ENCODE peak calls at places on chromosomes 5 and 9, in ten cellular contexts. C is AG09309, Z is GM23248, G is transverse colon, L is choroid plexus epithelial cell, O is fibroblast of pulmonary artery, U is tibial nerve, T is AG04449, H is AG10803, P is cardiac fibroblast. F is an unnamed sample.

GRCh38 chr9:132412089-132412488 is 2.1 kb downstream of the CFAP77 start:
- DNase-seq in L (peak), T (no peak), C (no peak), Z (peak), G (no peak), O (peak), H (no peak), U (no peak), P (peak), F (no peak)

GRCh38 chr5:36734422-36734821 is 128.0 kb downstream of the SLC1A3 start:
- DNase-seq in L (peak), G (no peak), T (no peak), H (peak), P (peak), Z (peak), C (no peak), U (no peak), O (peak), F (no peak)

GRCh38 chr9:86034863-86035734 is 64.3 kb downstream of the GOLM1 start:
- DNase-seq in U (no peak), H (peak), T (no peak), C (no peak), L (peak), P (peak), O (peak), Z (peak), G (peak), F (no peak)

GRCh38 chr5:75568202-75568601 is 43.1 kb upstream of the ANKDD1B start:
- DNase-seq in Z (no peak), O (no peak), C (no peak), P (no peak), U (no peak), G (no peak), L (peak), H (no peak), T (no peak), F (no peak)

GRCh38 chr9:96344458-96345180 is 38.9 kb downstream of the SLC35D2 start:
- DNase-seq in H (peak), G (peak), P (peak), U (peak), O (peak), Z (peak), T (peak), C (peak), L (peak), F (peak)

GRCh38 chr9:30932226-30932625 is 1452.2 kb upstream of the ACO1 start:
- DNase-seq in G (no peak), T (no peak), L (no peak), H (no peak), Z (peak), C (no peak), P (peak), U (no peak), O (no peak), F (no peak)

GRCh38 chr5:3177338-3177737 is 418.3 kb upstream of the IRX1 start:
- DNase-seq in T (no peak), O (no peak), C (no peak), P (no peak), H (no peak), L (no peak), G (no peak), Z (no peak), U (no peak), F (no peak)

GRCh38 chr5:115440782-115441451 is 103.7 kb downstream of the FEM1C start:
- DNase-seq in C (no peak), L (no peak), Z (no peak), P (no peak), G (no peak), U (no peak), O (no peak), T (no peak), H (no peak), F (no peak)

GRCh38 chr9:113564804-113565237 is 101.3 kb downstream of the RGS3 start:
- DNase-seq in H (peak), C (no peak), G (peak), Z (peak), O (peak), U (no peak), T (no peak), P (peak), L (peak), F (peak)

GRCh38 chr9:72356019-72356653 is 8.9 kb downstream of the ZFAND5 start:
- DNase-seq in H (peak), P (peak), U (no peak), Z (peak), T (no peak), O (peak), L (peak), C (no peak), G (no peak), F (no peak)

GRCh38 chr5:151618907-151619306 is 27.8 kb upstream of the FAT2 start:
- DNase-seq in T (no peak), O (no peak), U (no peak), L (no peak), G (no peak), P (no peak), Z (no peak), H (no peak), C (no peak), F (no peak)

GRCh38 chr9:35664531-35665470 is at the start of gene ARHGEF39:
- DNase-seq in Z (peak), L (peak), T (no peak), O (peak), C (no peak), G (peak), U (peak), H (peak), P (peak), F (peak)

GRCh38 chr5:36658016-36658415 is 51.6 kb downstream of the SLC1A3 start:
- DNase-seq in C (no peak), U (no peak), G (no peak), O (peak), T (no peak), H (no peak), L (peak), P (peak), Z (peak), F (no peak)

GRCh38 chr5:54115768-54116403 is 194.5 kb downstream of the ARL15 start:
- DNase-seq in O (no peak), T (no peak), Z (peak), P (peak), H (peak), L (no peak), C (no peak), G (no peak), U (no peak), F (no peak)

GRCh38 chr5:39933061-39933460 is 508.3 kb upstream of the DAB2 start:
- DNase-seq in G (no peak), C (no peak), L (peak), T (no peak), O (no peak), U (no peak), P (no peak), H (no peak), Z (no peak), F (no peak)

GRCh38 chr5:159257007-159257406 is 6.1 kb upstream of the UBLCP1 start:
- DNase-seq in U (no peak), L (no peak), Z (no peak), O (no peak), C (no peak), T (no peak), P (peak), H (no peak), G (no peak), F (no peak)

GRCh38 chr9:20658677-20659473 is 25.2 kb upstream of the FOCAD start:
- DNase-seq in G (no peak), U (no peak), C (no peak), H (no peak), Z (peak), L (peak), P (peak), O (peak), T (no peak), F (no peak)

GRCh38 chr5:168308976-168309598 is 17.6 kb downstream of the WWC1 start:
- DNase-seq in Z (no peak), U (no peak), T (no peak), L (no peak), C (no peak), O (no peak), G (no peak), H (no peak), P (no peak), F (no peak)

GRCh38 chr5:142959683-142960308 is 189.6 kb downstream of the ARHGAP26 start:
- DNase-seq in L (no peak), Z (peak), U (no peak), T (no peak), P (no peak), C (no peak), H (no peak), O (no peak), G (no peak), F (no peak)

GRCh38 chr9:78035369-78035993 is 3.9 kb upstream of the GNAQ start:
- DNase-seq in P (peak), T (peak), O (peak), H (peak), L (peak), U (peak), Z (peak), G (peak), C (peak), F (peak)

GRCh38 chr5:155254399-155254798 is 240.8 kb downstream of the KIF4B start:
- DNase-seq in Z (no peak), O (no peak), C (no peak), L (no peak), T (no peak), P (no peak), G (no peak), H (no peak), U (no peak), F (no peak)

GRCh38 chr9:109986423-109987055 is 206.5 kb downstream of the PALM2AKAP2 start:
- DNase-seq in T (peak), L (peak), U (no peak), C (peak), Z (peak), G (no peak), P (peak), O (peak), H (peak), F (no peak)

GRCh38 chr9:98974994-98975712 is 31.4 kb downstream of the COL15A1 start:
- DNase-seq in Z (peak), U (peak), G (peak), L (peak), C (no peak), H (peak), T (no peak), O (peak), P (peak), F (peak)

GRCh38 chr9:3758816-3759576 is 233.2 kb upstream of the RFX3 start:
- DNase-seq in O (peak), H (peak), G (no peak), U (no peak), Z (no peak), L (peak), T (no peak), C (no peak), P (peak), F (no peak)

GRCh38 chr9:132584616-132585560 is 2.5 kb downstream of the BARHL1 start:
- DNase-seq in P (peak), C (no peak), U (no peak), Z (peak), G (no peak), T (no peak), H (peak), L (no peak), O (peak), F (no peak)

GRCh38 chr5:59037453-59038168 is 454.7 kb downstream of the RAB3C start:
- DNase-seq in T (no peak), C (no peak), G (no peak), L (peak), P (peak), H (no peak), O (no peak), U (no peak), Z (no peak), F (no peak)

GRCh38 chr5:59037041-59037440 is 454.2 kb downstream of the RAB3C start:
- DNase-seq in P (peak), G (no peak), L (peak), O (no peak), H (no peak), U (no peak), Z (no peak), C (no peak), T (no peak), F (no peak)

GRCh38 chr5:59035681-59036080 is 452.8 kb downstream of the RAB3C start:
- DNase-seq in L (no peak), P (peak), O (no peak), Z (no peak), G (no peak), C (no peak), T (no peak), U (no peak), H (peak), F (no peak)

GRCh38 chr5:59034498-59035186 is 451.8 kb downstream of the RAB3C start:
- DNase-seq in P (peak), G (no peak), Z (peak), T (peak), C (peak), O (peak), H (peak), L (peak), U (no peak), F (no peak)

DNA sequence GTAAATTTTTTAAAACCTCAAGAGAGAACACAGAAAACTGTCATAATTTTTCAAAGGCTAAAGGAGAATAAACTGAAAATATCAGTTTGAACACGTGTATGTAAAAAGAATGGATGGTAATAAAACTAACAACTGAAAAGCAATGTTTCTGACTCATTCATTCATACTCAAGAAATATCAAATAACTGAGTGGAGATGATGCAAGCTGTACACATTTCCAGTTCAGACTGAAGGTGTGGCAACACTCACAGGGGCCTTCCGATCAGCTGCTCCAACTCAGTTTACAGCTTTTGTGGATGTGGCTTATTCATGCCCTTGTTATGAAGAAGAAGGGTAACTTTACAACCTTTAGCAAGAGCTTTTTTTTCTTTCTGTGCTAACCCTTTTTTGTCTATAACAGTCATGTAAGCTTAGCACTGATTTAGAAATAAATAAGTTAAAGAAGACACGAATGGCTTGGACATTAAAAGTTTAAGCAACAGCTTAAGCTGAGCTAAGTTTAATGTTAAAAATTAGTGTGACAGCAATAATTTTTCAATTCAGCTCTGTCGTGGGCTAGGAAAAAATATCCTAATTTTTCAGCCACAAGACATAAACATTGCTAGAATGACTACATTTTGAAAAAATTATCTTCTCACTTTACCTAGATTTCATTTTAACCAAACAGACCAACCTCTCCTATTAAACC is 453.5 kb downstream of the RAB3C start:
- DNase-seq in T (peak), Z (peak), G (peak), C (peak), H (peak), U (peak), O (peak), L (peak), P (peak), F (no peak)
- H3K4me3 ChIP-seq in T (peak), Z (peak), G (no peak), C (no peak), H (peak), U (no peak), O (peak), L (peak), P (peak), F (peak)

DNA sequence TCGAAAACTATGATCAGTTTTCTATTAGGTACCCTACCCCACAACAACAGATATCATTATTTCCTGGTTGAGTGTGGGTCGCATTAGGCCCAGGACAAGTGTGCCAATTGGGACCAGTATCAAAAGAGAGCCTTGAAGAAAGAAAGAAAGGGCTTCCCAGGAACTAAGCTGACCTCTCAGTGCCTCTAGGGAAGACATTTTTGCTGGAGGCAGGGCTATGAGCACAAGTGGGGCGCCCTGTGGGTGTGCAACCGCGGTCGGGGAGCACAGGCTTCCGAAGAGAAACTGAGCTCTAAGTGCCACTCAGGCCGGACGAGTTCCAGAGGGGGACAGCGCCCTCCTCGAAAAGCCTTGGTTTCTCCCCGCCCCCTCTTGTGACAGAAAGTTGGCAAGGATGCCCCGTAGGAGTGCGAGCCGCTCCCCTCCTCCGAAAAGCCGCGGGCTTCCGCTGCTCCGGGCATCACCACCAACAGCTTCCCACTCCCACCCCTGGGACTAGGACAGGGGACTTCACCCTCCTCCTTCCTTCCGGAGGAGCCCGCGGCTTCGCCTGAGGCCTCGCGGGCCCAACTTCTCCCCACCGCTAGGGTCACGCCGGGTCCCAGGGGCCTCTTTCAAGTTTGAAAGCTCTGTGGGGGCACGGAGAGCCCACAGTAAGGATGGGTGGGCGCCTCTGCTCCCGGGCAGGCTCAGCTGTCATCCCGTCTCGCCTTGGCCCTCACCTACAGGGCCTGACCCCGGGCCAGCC is 2.0 kb downstream of the NR2F1-AS1 start:
- DNase-seq in H (peak), G (no peak), U (peak), O (peak), Z (no peak), L (peak), T (no peak), C (no peak), P (peak), F (no peak)
- H3K4me3 ChIP-seq in H (peak), G (peak), U (peak), O (peak), Z (peak), L (peak), T (peak), C (peak), P (peak), F (peak)

GRCh38 chr5:141121985-141122384 is 367 bp downstream of the PCDHB4 start:
- DNase-seq in T (no peak), O (no peak), Z (peak), H (no peak), U (no peak), L (no peak), G (no peak), C (no peak), P (no peak), F (no peak)
- H3K4me3 ChIP-seq in T (no peak), O (no peak), Z (peak), H (peak), U (peak), L (no peak), G (no peak), C (no peak), P (no peak), F (peak)

GRCh38 chr5:116476903-116477537 is 97.6 kb downstream of the SEMA6A start:
- DNase-seq in H (no peak), L (peak), O (no peak), Z (peak), T (no peak), G (no peak), U (no peak), P (no peak), C (no peak), F (no peak)

GRCh38 chr5:116478461-116478860 is 96.2 kb downstream of the SEMA6A start:
- DNase-seq in C (no peak), H (no peak), U (no peak), O (no peak), Z (no peak), T (no peak), L (no peak), P (no peak), G (no peak), F (no peak)

GRCh38 chr5:116472274-116472673 is 102.3 kb downstream of the SEMA6A start:
- DNase-seq in O (no peak), Z (no peak), U (no peak), H (no peak), P (no peak), C (no peak), G (no peak), T (no peak), L (no peak), F (no peak)

GRCh38 chr5:116473706-116474105 is 100.9 kb downstream of the SEMA6A start:
- DNase-seq in U (no peak), C (no peak), P (no peak), O (no peak), Z (no peak), T (no peak), H (no peak), G (no peak), L (no peak), F (no peak)

GRCh38 chr5:116475232-116475828 is 99.3 kb downstream of the SEMA6A start:
- DNase-seq in O (no peak), L (no peak), H (no peak), T (no peak), G (no peak), P (no peak), U (no peak), C (no peak), Z (no peak), F (no peak)
- H3K4me3 ChIP-seq in O (no peak), L (no peak), H (no peak), T (no peak), G (no peak), P (no peak), U (no peak), C (no peak), Z (no peak), F (no peak)

DNA sequence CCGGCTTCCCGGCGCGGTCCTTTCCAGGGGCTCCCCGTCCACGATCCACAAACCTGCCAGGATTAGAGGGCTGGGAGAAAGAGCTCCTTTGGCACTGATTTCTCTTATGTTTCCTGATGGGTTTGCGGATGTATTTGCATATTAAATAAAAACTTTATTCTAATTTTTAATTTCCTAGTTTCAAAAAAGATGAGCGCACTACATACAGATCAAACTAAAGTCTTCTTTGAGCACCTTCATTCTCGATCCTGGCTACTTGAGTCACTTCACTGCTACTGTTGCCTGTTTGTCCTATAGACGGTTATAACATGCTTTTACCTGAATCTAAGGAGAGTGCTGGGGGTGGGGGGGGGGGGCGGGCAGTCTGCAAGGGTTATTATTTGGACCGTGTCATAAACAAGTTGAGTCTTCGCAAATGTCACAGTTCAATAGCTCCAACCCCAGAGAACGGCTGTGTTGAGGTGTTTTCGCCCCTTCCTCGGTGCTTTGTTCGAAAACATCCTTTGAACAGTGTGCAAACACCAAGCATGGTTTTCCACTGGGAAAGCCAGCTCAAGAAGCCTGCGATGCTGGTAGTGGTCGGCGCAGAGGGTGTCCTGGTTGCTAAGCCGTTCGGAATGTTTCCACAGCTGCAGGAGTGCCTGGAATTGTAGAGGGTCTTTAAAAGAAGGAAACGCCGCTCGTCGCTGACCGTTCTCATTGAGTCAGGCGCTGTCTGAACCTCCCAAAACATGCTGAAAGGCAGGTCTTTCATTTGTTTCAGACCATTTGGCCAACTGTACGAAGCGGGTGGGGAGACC is 1.1 kb upstream of the STK10 start:
- DNase-seq in P (no peak), U (no peak), C (no peak), T (no peak), G (no peak), O (no peak), H (no peak), Z (no peak), L (peak), F (no peak)
- H3K4me3 ChIP-seq in P (peak), U (peak), C (no peak), T (peak), G (no peak), O (peak), H (no peak), Z (peak), L (peak), F (no peak)

GRCh38 chr5:95816803-95817202 is 5.7 kb downstream of the GLRX start:
- DNase-seq in U (no peak), Z (no peak), L (no peak), C (no peak), G (no peak), H (no peak), P (no peak), T (no peak), O (no peak), F (no peak)
- H3K4me3 ChIP-seq in U (no peak), Z (no peak), L (no peak), C (no peak), G (no peak), H (no peak), P (no peak), T (no peak), O (no peak), F (no peak)

GRCh38 chr5:67647772-67648171 is 451.2 kb upstream of the CD180 start:
- DNase-seq in U (no peak), G (no peak), H (no peak), Z (no peak), L (no peak), P (no peak), T (no peak), C (no peak), O (no peak), F (no peak)
- H3K4me3 ChIP-seq in U (no peak), G (no peak), H (no peak), Z (peak), L (no peak), P (no peak), T (no peak), C (no peak), O (no peak), F (no peak)